ENCODE peak calls at places on chromosome 18, in four cellular contexts. D is K562, B is SK-N-SH, H is GM12878. T is an unnamed sample.

GRCh38 chr18:8719192-8719591 is 13.8 kb downstream of the MTCL1 start:
- DNase-seq in H (no peak), D (no peak), B (no peak), T (no peak)

GRCh38 chr18:36376361-36376760 is 78.8 kb downstream of the FHOD3 start:
- DNase-seq in D (no peak), B (no peak), H (no peak), T (no peak)

GRCh38 chr18:34122724-34123334 is 101.9 kb downstream of the NOL4 start:
- DNase-seq in D (peak; percentile 22), B (peak; percentile 55), H (peak; percentile 17), T (no peak)

GRCh38 chr18:55323051-55323994 is 264.7 kb downstream of the TCF4 start:
- DNase-seq in D (no peak), H (no peak), B (no peak), T (no peak)

GRCh38 chr18:35466334-35466733 is 31.4 kb downstream of the INO80C start:
- DNase-seq in B (no peak), H (no peak), D (no peak), T (no peak)

GRCh38 chr18:36424741-36425142 is 127.2 kb downstream of the FHOD3 start:
- DNase-seq in B (peak; percentile 24), H (no peak), D (peak; percentile 46), T (no peak)

GRCh38 chr18:55869965-55870585 is 282.1 kb upstream of the TCF4 start:
- DNase-seq in H (no peak), B (no peak), D (no peak), T (no peak)

GRCh38 chr18:37873416-37873815 is 307.8 kb upstream of the CELF4 start:
- DNase-seq in B (no peak), H (no peak), D (no peak), T (no peak)

GRCh38 chr18:74446178-74446577 is 10.9 kb downstream of the DIPK1C start:
- DNase-seq in H (no peak), D (no peak), B (no peak), T (no peak)

GRCh38 chr18:64799378-64799777 is 650.5 kb upstream of the LINC00305 start:
- DNase-seq in B (no peak), H (no peak), D (no peak), T (no peak)

GRCh38 chr18:8865934-8866333 is 160.6 kb downstream of the MTCL1 start:
- DNase-seq in D (peak; percentile 64), B (no peak), H (no peak), T (no peak)

GRCh38 chr18:53944721-53945120 is 279.7 kb downstream of the MBD2 start:
- DNase-seq in B (no peak), H (no peak), D (no peak), T (no peak)

GRCh38 chr18:49018961-49019445 is 68.2 kb upstream of the SMAD7 start:
- DNase-seq in B (peak; percentile 28), D (no peak), H (no peak), T (no peak)

GRCh38 chr18:2967357-2967756 is 45.6 kb downstream of the LPIN2 start:
- DNase-seq in B (no peak), D (no peak), H (no peak), T (no peak)

GRCh38 chr18:27824275-27824674 is 352.7 kb downstream of the CDH2 start:
- DNase-seq in D (no peak), H (no peak), B (no peak), T (no peak)

GRCh38 chr18:5207471-5207870 is 10.4 kb upstream of the AKAIN1 start:
- DNase-seq in B (no peak), D (no peak), H (no peak), T (no peak)

GRCh38 chr18:25298853-25299274 is 53.1 kb downstream of the ZNF521 start:
- DNase-seq in B (no peak), H (no peak), D (peak; percentile 19), T (no peak)

GRCh38 chr18:8893628-8894231 is 188.4 kb downstream of the MTCL1 start:
- DNase-seq in D (no peak), H (no peak), B (no peak), T (no peak)

GRCh38 chr18:61333746-61334490 is 688 bp downstream of the CDH20 start:
- DNase-seq in H (no peak), D (no peak), B (peak; percentile 78), T (peak; percentile 79)

GRCh38 chr18:35076556-35076955 is 35.3 kb downstream of the MAPRE2 start:
- DNase-seq in H (no peak), B (no peak), D (no peak), T (no peak)

GRCh38 chr18:63148449-63149199 is 170.9 kb downstream of the BCL2 start:
- DNase-seq in H (no peak), B (no peak), D (no peak), T (no peak)

GRCh38 chr18:71223487-71223886 is 934.6 kb downstream of the SOCS6 start:
- DNase-seq in B (no peak), H (no peak), D (no peak), T (no peak)

GRCh38 chr18:63928331-63928730 is 20.6 kb downstream of the SERPINB10 start:
- DNase-seq in B (no peak), H (no peak), D (no peak), T (no peak)

GRCh38 chr18:40413160-40413559 is 1541.9 kb upstream of the PIK3C3 start:
- DNase-seq in D (no peak), B (peak; percentile 25), H (no peak), T (peak; percentile 23)

GRCh38 chr18:48949051-48949605 is 1.6 kb downstream of the SMAD7 start:
- DNase-seq in H (no peak), B (no peak), D (no peak), T (no peak)

GRCh38 chr18:45277870-45278269 is 337.4 kb upstream of the SLC14A2 start:
- DNase-seq in H (no peak), D (no peak), B (no peak), T (no peak)

GRCh38 chr18:59008302-59008974 is 131.2 kb upstream of the SEC11C start:
- DNase-seq in B (no peak), H (no peak), D (no peak), T (peak; percentile 10)

GRCh38 chr18:45255142-45255890 is 360.0 kb upstream of the SLC14A2 start:
- DNase-seq in B (no peak), H (no peak), D (no peak), T (no peak)

GRCh38 chr18:46755315-46756171 is 1.3 kb downstream of the ST8SIA5 start:
- DNase-seq in B (peak; percentile 22), D (no peak), H (no peak), T (no peak)

GRCh38 chr18:27110319-27110718 is 74.8 kb downstream of the CHST9 start:
- DNase-seq in B (peak; percentile 27), H (no peak), D (no peak), T (no peak)

GRCh38 chr18:49510393-49511115 is 23.5 kb upstream of the C18orf32 start:
- DNase-seq in H (no peak), B (peak; percentile 69), D (peak; percentile 46), T (peak; percentile 71)

GRCh38 chr18:55575066-55575465 is 12.9 kb downstream of the TCF4 start:
- DNase-seq in D (no peak), B (no peak), H (no peak), T (no peak)

GRCh38 chr18:9688036-9688741 is 19.9 kb upstream of the RAB31 start:
- DNase-seq in H (no peak), B (no peak), D (peak; percentile 76), T (no peak)

GRCh38 chr18:56984731-56985130 is 162.2 kb upstream of the BOD1L2 start:
- DNase-seq in D (no peak), B (no peak), H (no peak), T (no peak)

DNA sequence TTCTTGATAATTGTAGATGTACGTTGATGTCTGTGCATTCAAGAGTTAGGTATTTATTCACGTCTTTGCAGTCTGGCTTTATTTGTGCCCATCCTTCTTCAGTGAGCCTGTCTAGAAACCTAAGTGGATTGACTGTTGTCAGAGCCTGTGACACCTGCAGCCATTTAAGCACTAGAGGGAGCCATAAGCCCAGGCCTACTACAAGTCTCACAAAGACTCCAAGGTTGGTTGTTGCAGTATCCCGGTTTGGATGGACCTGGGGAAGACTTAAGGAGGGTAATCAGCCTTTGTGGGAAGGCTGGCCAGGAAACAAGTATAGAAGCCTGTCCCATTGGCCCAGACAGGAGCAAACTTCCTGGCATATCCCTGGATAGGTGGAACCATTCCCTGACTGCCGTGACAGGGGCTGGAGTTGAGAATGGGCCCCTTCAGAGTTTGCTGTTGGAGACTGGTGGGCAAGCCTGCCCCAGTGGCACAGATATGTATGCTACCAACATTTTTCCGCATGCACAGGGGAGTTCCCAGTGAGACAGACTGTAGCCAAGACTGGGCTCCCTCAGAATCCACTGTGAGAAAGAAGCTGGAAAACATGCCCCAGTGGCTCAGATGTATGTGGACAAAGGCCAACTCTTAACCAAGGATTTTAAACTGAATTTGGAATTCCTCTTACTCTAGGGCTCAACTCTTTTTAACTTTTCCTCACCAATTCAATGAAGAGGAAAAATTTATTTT is 9.3 kb upstream of the LRRC30 start:
- DNase-seq in B (peak; percentile 64), D (peak; percentile 39), H (peak; percentile 4), T (peak; percentile 59)
- TF ChIP-seq NRF1 in B (no peak), D (no peak), H (no peak), T (no peak)

GRCh38 chr18:12589419-12589818 is 68.5 kb downstream of the SPIRE1 start:
- DNase-seq in B (peak; percentile 10), H (no peak), D (no peak), T (no peak)
- TF ChIP-seq NRF1 in B (no peak), H (no peak), D (no peak), T (no peak)

GRCh38 chr18:76414936-76415621 is 80.0 kb downstream of the ZNF516 start:
- DNase-seq in H (no peak), B (no peak), D (no peak), T (peak; percentile 22)

GRCh38 chr18:76420888-76421287 is 74.2 kb downstream of the ZNF516 start:
- DNase-seq in H (no peak), D (no peak), B (no peak), T (no peak)

GRCh38 chr18:76419811-76420210 is 75.2 kb downstream of the ZNF516 start:
- DNase-seq in H (no peak), D (no peak), B (no peak), T (peak; percentile 38)

GRCh38 chr18:76412818-76413565 is 82.0 kb downstream of the ZNF516 start:
- DNase-seq in B (no peak), D (no peak), H (no peak), T (no peak)

DNA sequence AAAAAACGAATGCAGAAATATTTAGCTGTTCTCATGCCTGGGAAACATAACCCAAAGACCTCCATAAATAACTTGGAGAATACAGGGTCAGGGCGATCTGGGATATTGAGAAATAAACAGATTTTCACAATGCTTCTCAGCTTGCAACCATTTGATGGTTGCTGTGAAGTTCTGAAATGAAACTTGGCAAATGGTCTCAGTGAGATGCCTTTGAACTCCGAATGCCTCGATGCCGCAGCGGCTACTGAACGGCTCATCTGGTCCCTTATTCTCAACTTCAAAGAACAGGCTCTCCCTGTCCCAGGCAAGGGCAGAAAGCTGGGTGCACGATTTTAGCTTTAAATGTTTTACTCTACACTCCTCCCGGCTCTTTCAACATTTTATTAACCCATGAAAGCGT is 78.1 kb downstream of the ZNF516 start:
- DNase-seq in D (no peak), H (no peak), B (no peak), T (no peak)
- TF ChIP-seq NRF1 in D (no peak), H (no peak), B (no peak), T (no peak)

DNA sequence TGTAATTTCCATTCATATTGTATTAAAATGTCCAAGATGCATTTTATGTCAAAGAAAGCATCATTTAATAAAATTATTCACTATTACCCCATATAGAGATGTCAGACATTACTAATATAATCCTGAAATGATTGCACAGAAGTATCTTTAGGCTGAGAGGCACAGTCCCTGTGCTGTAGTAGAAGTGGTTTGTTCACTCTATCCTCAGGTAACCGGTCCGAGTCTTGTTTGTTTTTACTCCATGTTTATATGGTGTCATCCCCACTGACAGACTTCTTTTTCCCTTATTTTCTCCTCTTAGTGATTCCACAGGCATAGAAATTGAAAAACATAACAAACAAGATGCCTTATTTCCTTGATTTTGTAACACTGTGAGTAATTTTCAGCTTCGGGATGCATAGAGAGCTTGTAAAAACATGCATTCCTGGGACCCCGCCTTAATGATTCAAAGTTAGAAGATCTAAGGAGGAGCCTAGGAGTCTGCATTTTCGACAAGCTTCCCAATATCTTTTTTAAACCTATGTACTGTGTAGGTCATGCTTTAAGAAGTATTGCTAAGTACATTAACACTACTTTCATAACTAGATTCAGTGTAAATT is 109.7 kb upstream of the ZNF516 start:
- DNase-seq in H (no peak), B (no peak), D (no peak), T (no peak)
- TF ChIP-seq NRF1 in H (no peak), B (no peak), D (no peak), T (no peak)

T was measured in H1.